ENCODE peak calls at places on chromosomes 4 and X, in four cellular contexts. N is pons, R is NCI-H1092, C is iPS DF 19.7. Z is an unnamed sample.

GRCh38 chr4:138919094-138919936 is 96.3 kb upstream of the NOCT start:
- DNase-seq in R (peak), N (peak), C (no peak), Z (peak)

GRCh38 chr4:5976431-5976830 is 41.8 kb downstream of the C4orf50 start:
- DNase-seq in N (no peak), R (no peak), C (no peak), Z (no peak)

GRCh38 chr4:15162465-15163283 is 160.4 kb downstream of the CPEB2 start:
- DNase-seq in C (no peak), R (no peak), N (no peak), Z (no peak)

GRCh38 chr4:182207806-182208483 is 35.3 kb upstream of the TENM3 start:
- DNase-seq in N (no peak), R (no peak), C (no peak), Z (no peak)

GRCh38 chrX:25017667-25018247 is 2.0 kb upstream of the ARX start:
- DNase-seq in C (no peak), N (no peak), R (no peak), Z (no peak)

GRCh38 chr4:84967292-84967651 is 782 bp upstream of the WDFY3 start:
- DNase-seq in C (no peak), N (peak), R (no peak), Z (peak)

GRCh38 chrX:11553594-11553993 is 112.1 kb downstream of the ARHGAP6 start:
- DNase-seq in N (no peak), R (no peak), C (no peak), Z (no peak)

GRCh38 chr4:159250751-159251325 is 148.0 kb downstream of the RAPGEF2 start:
- DNase-seq in C (no peak), R (no peak), N (no peak), Z (no peak)

GRCh38 chrX:154036513-154036912 is 16.8 kb upstream of the IRAK1 start:
- DNase-seq in N (no peak), R (no peak), C (no peak), Z (no peak)

GRCh38 chr4:85929926-85930325 is 429.9 kb downstream of the MAPK10 start:
- DNase-seq in N (no peak), C (no peak), R (peak), Z (peak)

GRCh38 chr4:155207534-155208257 is 740 bp upstream of the NPY2R start:
- DNase-seq in C (no peak), R (no peak), N (peak), Z (no peak)

GRCh38 chr4:118954246-118954645 is 65.6 kb downstream of the SYNPO2 start:
- DNase-seq in R (no peak), C (no peak), N (peak), Z (no peak)

GRCh38 chr4:101695176-101695575 is 95.4 kb upstream of the BANK1 start:
- DNase-seq in R (no peak), C (no peak), N (no peak), Z (no peak)

GRCh38 chr4:101050836-101051205 is 296.5 kb downstream of the PPP3CA start:
- DNase-seq in N (no peak), R (no peak), C (no peak), Z (no peak)

GRCh38 chr4:57110635-57111546 is 706 bp upstream of the IGFBP7 start:
- DNase-seq in C (peak), N (peak), R (no peak), Z (peak)

GRCh38 chrX:25131055-25131454 is 115.3 kb upstream of the ARX start:
- DNase-seq in C (no peak), N (peak), R (no peak), Z (no peak)

GRCh38 chr4:105988671-105989070 is 93.4 kb downstream of the NPNT start:
- DNase-seq in R (no peak), N (no peak), C (no peak), Z (no peak)

GRCh38 chr4:35252866-35253265 is 991.4 kb downstream of the ARAP2 start:
- DNase-seq in R (no peak), C (no peak), N (no peak), Z (no peak)

GRCh38 chr4:53591372-53591892 is at the start of gene LNX1:
- DNase-seq in C (peak), N (no peak), R (no peak), Z (peak)

GRCh38 chrX:115494133-115494532 is 66.8 kb upstream of the PLS3 start:
- DNase-seq in N (peak), R (peak), C (no peak), Z (no peak)

GRCh38 chrX:12007881-12008280 is 130.4 kb upstream of the FRMPD4 start:
- DNase-seq in N (no peak), C (no peak), R (no peak), Z (peak)

GRCh38 chr4:75634951-75635350 is 4.6 kb upstream of the CDKL2 start:
- DNase-seq in C (no peak), R (no peak), N (no peak), Z (no peak)

GRCh38 chr4:182385897-182386296 is 142.7 kb downstream of the TENM3 start:
- DNase-seq in N (no peak), C (no peak), R (no peak), Z (no peak)